ENCODE peak calls at places on chromosomes 12 and 14, in four cellular contexts. J, F, B and T are unnamed samples.
A peak's percentile ranks its signal among the peaks of the same experiment; 100 is the strongest.

GRCh38 chr12:3266638-3267037 is 189.5 kb downstream of the TSPAN9 start:
- DNase-seq in J (no peak), F (no peak), B (no peak), T (no peak)

GRCh38 chr14:36818794-36819384 is 157.2 kb downstream of the PAX9 start:
- DNase-seq in J (no peak), F (no peak), B (no peak), T (peak; percentile 42)

GRCh38 chr14:82052778-82053177 is 519.1 kb upstream of the SEL1L start:
- DNase-seq in J (no peak), F (no peak), B (no peak), T (no peak)

GRCh38 chr12:132218915-132219314 is 74.7 kb downstream of the NOC4L start:
- DNase-seq in J (no peak), F (no peak), B (peak; percentile 83), T (peak; percentile 79)

GRCh38 chr12:121534495-121535148 is 46.2 kb downstream of the KDM2B start:
- DNase-seq in J (no peak), F (peak; percentile 31), B (peak; percentile 68), T (no peak)

GRCh38 chr14:58738189-58738836 is 100.6 kb downstream of the DACT1 start:
- DNase-seq in J (peak; percentile 96), F (no peak), B (no peak), T (no peak)

GRCh38 chr12:9221476-9221875 is 13.3 kb upstream of the PZP start:
- DNase-seq in J (no peak), F (no peak), B (no peak), T (no peak)

GRCh38 chr12:72610854-72611358 is 338.7 kb downstream of the TRHDE start:
- DNase-seq in J (no peak), F (no peak), B (peak; percentile 78), T (peak; percentile 29)

GRCh38 chr12:87687362-87687761 is 341.8 kb downstream of the C12orf50 start:
- DNase-seq in J (peak; percentile 60), F (no peak), B (peak; percentile 46), T (peak; percentile 78)

GRCh38 chr12:120750806-120751205 is 25.2 kb downstream of the ACADS start:
- DNase-seq in J (no peak), F (no peak), B (no peak), T (no peak)

GRCh38 chr12:3821441-3821840 is 51.8 kb downstream of the PARP11 start:
- DNase-seq in J (no peak), F (no peak), B (no peak), T (peak; percentile 76)

GRCh38 chr12:71071466-71072097 is 86.2 kb downstream of the TSPAN8 start:
- DNase-seq in J (no peak), F (no peak), B (no peak), T (no peak)

GRCh38 chr12:91769736-91770135 is 375.9 kb downstream of the BTG1 start:
- DNase-seq in J (no peak), F (no peak), B (no peak), T (peak; percentile 66)

GRCh38 chr12:10031318-10031717 is 836 bp downstream of the CLEC9A start:
- DNase-seq in J (peak; percentile 24), F (no peak), B (no peak), T (peak; percentile 36)

GRCh38 chr12:132748319-132748718 is 13.3 kb downstream of the ANKLE2 start:
- DNase-seq in J (no peak), F (no peak), B (no peak), T (no peak)

GRCh38 chr12:50077099-50077498 is 8.0 kb upstream of the SMARCD1 start:
- DNase-seq in J (no peak), F (no peak), B (no peak), T (no peak)

GRCh38 chr12:66446276-66446675 is 144.0 kb downstream of the HELB start:
- DNase-seq in J (no peak), F (no peak), B (no peak), T (no peak)

GRCh38 chr14:50312734-50313054 is 570 bp downstream of the DMAC2L start:
- DNase-seq in J (no peak), F (no peak), B (no peak), T (no peak)

GRCh38 chr14:58944226-58944769 is 244.2 kb upstream of the DAAM1 start:
- DNase-seq in J (no peak), F (no peak), B (no peak), T (peak; percentile 45)

GRCh38 chr12:53096089-53096741 is 1.3 kb upstream of the IGFBP6 start:
- DNase-seq in J (peak; percentile 65), F (no peak), B (peak; percentile 69), T (peak; percentile 54)

GRCh38 chr14:71711619-71712018 is 220.6 kb upstream of the RGS6 start:
- DNase-seq in J (peak; percentile 94), F (no peak), B (no peak), T (no peak)

GRCh38 chr12:56158926-56159461 is 835 bp downstream of the MYL6 start:
- DNase-seq in J (peak; percentile 58), F (no peak), B (peak; percentile 86), T (peak; percentile 89)

DNA sequence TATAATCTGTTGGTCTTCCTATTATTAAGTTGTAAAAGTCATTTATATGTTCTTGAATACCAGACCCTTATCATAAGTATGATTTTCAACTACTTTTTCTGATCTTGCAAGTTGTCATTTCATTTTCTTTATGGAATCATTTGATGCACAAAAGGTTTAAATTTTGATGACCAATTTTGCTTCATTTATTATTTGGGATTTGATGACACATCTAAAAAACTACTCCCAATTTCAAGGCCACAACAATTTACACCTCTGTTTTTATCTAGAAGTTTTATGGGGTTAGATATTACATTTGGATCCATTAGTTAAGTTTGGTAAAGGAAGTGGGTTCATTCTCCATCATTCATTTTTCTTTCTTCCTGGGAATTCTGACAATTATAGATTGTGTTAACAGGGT is 259.2 kb downstream of the LRFN5 start:
- DNase-seq in J (no peak), F (no peak), B (no peak), T (no peak)
- H3K4ac ChIP-seq in J (no peak overlapping the region), F (no peak overlapping the region), B (no peak overlapping the region), T (no peak overlapping the region)

GRCh38 chr12:46198913-46199312 is 69.9 kb downstream of the SLC38A1 start:
- DNase-seq in J (no peak), F (no peak), B (no peak), T (no peak)
- H3K56ac ChIP-seq in J (no peak overlapping the region), F (no peak overlapping the region), B (no peak overlapping the region), T (no peak overlapping the region)

GRCh38 chr14:103696466-103697071 is 18.7 kb downstream of the XRCC3 start:
- DNase-seq in J (peak; percentile 91), F (no peak), B (no peak), T (no peak)

GRCh38 chr14:103694572-103695026 is 20.7 kb downstream of the XRCC3 start:
- DNase-seq in J (no peak), F (no peak), B (no peak), T (no peak)

GRCh38 chr14:103695331-103696026 is 19.8 kb downstream of the XRCC3 start:
- DNase-seq in J (no peak), F (no peak), B (no peak), T (no peak)

GRCh38 chr14:103697196-103697595 is 18.1 kb downstream of the XRCC3 start:
- DNase-seq in J (no peak), F (no peak), B (no peak), T (no peak)

DNA sequence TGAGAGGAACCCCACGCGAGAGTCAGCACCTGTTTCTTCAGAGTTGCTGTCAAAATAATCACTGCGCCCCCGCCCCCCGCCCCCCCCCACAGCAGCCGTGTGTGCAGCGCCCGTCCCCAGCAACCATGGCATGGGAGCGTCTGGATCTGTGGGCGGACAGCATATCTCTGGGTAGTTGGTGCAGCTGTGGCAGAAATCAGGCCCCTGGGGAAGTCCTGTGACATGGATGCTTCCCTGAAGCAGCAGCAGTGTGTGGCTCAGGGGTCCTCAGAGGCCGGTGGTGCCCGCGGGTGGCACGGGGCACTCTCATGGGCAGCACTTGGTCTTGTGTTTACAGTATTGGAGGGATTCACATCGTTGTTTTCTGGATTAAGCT is 19.2 kb downstream of the XRCC3 start:
- DNase-seq in J (no peak), F (no peak), B (no peak), T (no peak)
- H3K79me1 ChIP-seq in J (peaks cover 26% of the 10 kb centered on the region), F (peaks cover 8% of the 10 kb centered on the region), B (no peaks in the 10 kb centered on the region), T (no peaks in the 10 kb centered on the region)

GRCh38 chr12:7833831-7834230 is 38.9 kb downstream of the SLC2A14 start:
- DNase-seq in J (peak; percentile 12), F (no peak), B (no peak), T (peak; percentile 46)
- H3K4ac ChIP-seq in J (no peak overlapping the region), F (no peak overlapping the region), B (no peak overlapping the region), T (peak overlapping the region; percentile 86)